ENCODE peak calls at places on chromosomes 3 and 15, in four cellular contexts. A is Peyer's patch, F is IMR-90, K is breast epithelium. V is an unnamed sample.
A peak's percentile ranks its signal among the peaks of the same experiment; 100 is the strongest.

GRCh38 chr3:11568503-11569155 is 75.1 kb downstream of the VGLL4 start:
- DNase-seq in A (no peak), F (peak; percentile 93), K (peak; percentile 80), V (peak; percentile 94)

GRCh38 chr3:51794202-51794601 is 15.2 kb upstream of the IQCF6 start:
- DNase-seq in A (no peak), F (no peak), K (no peak), V (no peak)

GRCh38 chr15:26516102-26516980 is 256.5 kb downstream of the GABRB3 start:
- DNase-seq in A (no peak), F (no peak), K (no peak), V (no peak)

GRCh38 chr3:125313060-125313635 is 62.0 kb downstream of the ZNF148 start:
- DNase-seq in A (no peak), F (peak; percentile 79), K (no peak), V (no peak)

GRCh38 chr15:70196314-70197291 is 98.9 kb upstream of the TLE3 start:
- DNase-seq in A (peak; percentile 59), F (peak; percentile 88), K (peak; percentile 98), V (no peak)

GRCh38 chr15:49124371-49124770 is 31.0 kb downstream of the COPS2 start:
- DNase-seq in A (no peak), F (peak; percentile 27), K (no peak), V (no peak)

GRCh38 chr3:165466856-165467255 is 270.7 kb upstream of the SLITRK3 start:
- DNase-seq in A (no peak), F (peak; percentile 68), K (no peak), V (no peak)

GRCh38 chr15:22895465-22896190 is 57.2 kb downstream of the NIPA2 start:
- DNase-seq in A (no peak), F (peak; percentile 34), K (no peak), V (no peak)

GRCh38 chr3:170033489-170033888 is 4.3 kb upstream of the GPR160 start:
- DNase-seq in A (no peak), F (no peak), K (no peak), V (no peak)

GRCh38 chr15:60551147-60551780 is 72.3 kb upstream of the ICE2 start:
- DNase-seq in A (no peak), F (no peak), K (no peak), V (no peak)

GRCh38 chr15:39786444-39787056 is 3.9 kb upstream of the FSIP1 start:
- DNase-seq in A (no peak), F (peak; percentile 75), K (no peak), V (no peak)

GRCh38 chr15:35058534-35059054 is 26.5 kb downstream of the NANOGP8 start:
- DNase-seq in A (no peak), F (no peak), K (no peak), V (no peak)

GRCh38 chr3:114011059-114011797 is 45.1 kb downstream of the CCDC191 start:
- DNase-seq in A (no peak), F (no peak), K (no peak), V (no peak)

GRCh38 chr15:49438970-49439631 is 16.1 kb downstream of the FGF7 start:
- DNase-seq in A (peak; percentile 16), F (no peak), K (no peak), V (peak; percentile 21)

GRCh38 chr3:98027084-98027445 is 8.1 kb downstream of the GABRR3 start:
- DNase-seq in A (no peak), F (no peak), K (no peak), V (no peak)

GRCh38 chr3:107198522-107199271 is 178.5 kb upstream of the CCDC54 start:
- DNase-seq in A (no peak), F (peak; percentile 50), K (no peak), V (no peak)

GRCh38 chr3:87624860-87625259 is 348.5 kb upstream of the POU1F1 start:
- DNase-seq in A (no peak), F (no peak), K (no peak), V (no peak)

GRCh38 chr3:131328739-131329138 is 52.8 kb upstream of the NUDT16 start:
- DNase-seq in A (no peak), F (no peak), K (no peak), V (no peak)

GRCh38 chr15:84684092-84684491 is 26.1 kb upstream of the NMB start:
- DNase-seq in A (no peak), F (peak; percentile 53), K (no peak), V (no peak)

GRCh38 chr3:59069838-59070237 is 20.0 kb upstream of the CFAP20DC start:
- DNase-seq in A (no peak), F (no peak), K (no peak), V (no peak)

GRCh38 chr15:99433757-99434211 is 132.0 kb upstream of the MEF2A start:
- DNase-seq in A (no peak), F (no peak), K (no peak), V (no peak)

GRCh38 chr3:56467108-56467507 is 1.2 kb downstream of the ERC2 start:
- DNase-seq in A (no peak), F (peak; percentile 43), K (peak; percentile 76), V (peak; percentile 87)

GRCh38 chr3:156472150-156472549 is 82.8 kb downstream of the SSR3 start:
- DNase-seq in A (no peak), F (no peak), K (no peak), V (no peak)

GRCh38 chr15:45088801-45089711 is 24.9 kb downstream of the DUOX2 start:
- DNase-seq in A (no peak), F (no peak), K (no peak), V (peak; percentile 69)

GRCh38 chr15:37094542-37095196 is 5.7 kb downstream of the MEIS2 start:
- DNase-seq in A (no peak), F (peak; percentile 31), K (no peak), V (peak; percentile 83)

GRCh38 chr15:70427120-70427519 is 329.4 kb upstream of the TLE3 start:
- DNase-seq in A (no peak), F (no peak), K (no peak), V (no peak)

GRCh38 chr3:124762612-124763011 is 32.4 kb downstream of the UMPS start:
- DNase-seq in A (no peak), F (no peak), K (no peak), V (no peak)

GRCh38 chr3:49029563-49029884 is 326 bp upstream of the IMPDH2 start:
- DNase-seq in A (no peak), F (no peak), K (no peak), V (no peak)

GRCh38 chr3:52830535-52831258 is at the start of gene ITIH4:
- DNase-seq in A (no peak), F (no peak), K (no peak), V (peak; percentile 27)

GRCh38 chr3:36993326-36994283 is at the start of gene MLH1:
- DNase-seq in A (peak; percentile 98), F (peak; percentile 100), K (peak; percentile 100), V (peak; percentile 100)

GRCh38 chr15:41878355-41878699 is 15.5 kb downstream of the SPTBN5 start:
- DNase-seq in A (no peak), F (no peak), K (no peak), V (no peak)

GRCh38 chr15:44798815-44799214 is 62.5 kb downstream of the TRIM69 start:
- DNase-seq in A (no peak), F (no peak), K (no peak), V (no peak)

GRCh38 chr3:27253831-27254230 is 115.4 kb downstream of the NEK10 start:
- DNase-seq in A (peak; percentile 17), F (peak; percentile 21), K (peak; percentile 90), V (peak; percentile 17)

GRCh38 chr3:112308151-112308911 is 14.3 kb upstream of the SLC9C1 start:
- DNase-seq in A (no peak), F (peak; percentile 81), K (no peak), V (no peak)

GRCh38 chr3:77207753-77208152 is 167.9 kb downstream of the ROBO2 start:
- DNase-seq in A (no peak), F (no peak), K (no peak), V (no peak)

DNA sequence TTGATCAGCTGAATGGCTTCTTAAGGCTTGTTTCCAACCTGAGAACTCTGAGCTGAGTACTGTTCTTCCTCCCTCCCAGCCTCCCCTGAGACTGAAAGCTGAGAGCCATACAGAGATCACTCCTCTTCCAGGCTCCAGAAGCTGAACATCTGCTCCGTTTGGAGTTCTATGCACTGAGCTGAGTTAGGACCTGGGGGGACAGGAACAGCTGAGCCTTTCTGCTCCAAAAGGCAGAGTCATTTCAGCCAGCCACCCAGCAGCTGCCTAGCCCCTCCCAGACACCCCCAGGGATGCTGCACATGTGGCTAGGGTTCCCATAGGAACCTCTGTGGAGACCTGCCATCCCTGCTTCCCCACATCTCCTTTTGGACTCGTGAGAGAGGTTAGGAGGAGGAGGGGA is 64.2 kb upstream of the GLCE start:
- DNase-seq in A (no peak), F (no peak), K (no peak), V (no peak)
- H3K27me3 ChIP-seq in A (no peaks in the 10 kb centered on the region), F (peaks cover 53% of the 10 kb centered on the region), K (no peaks in the 10 kb centered on the region), V (no peaks in the 10 kb centered on the region)

DNA sequence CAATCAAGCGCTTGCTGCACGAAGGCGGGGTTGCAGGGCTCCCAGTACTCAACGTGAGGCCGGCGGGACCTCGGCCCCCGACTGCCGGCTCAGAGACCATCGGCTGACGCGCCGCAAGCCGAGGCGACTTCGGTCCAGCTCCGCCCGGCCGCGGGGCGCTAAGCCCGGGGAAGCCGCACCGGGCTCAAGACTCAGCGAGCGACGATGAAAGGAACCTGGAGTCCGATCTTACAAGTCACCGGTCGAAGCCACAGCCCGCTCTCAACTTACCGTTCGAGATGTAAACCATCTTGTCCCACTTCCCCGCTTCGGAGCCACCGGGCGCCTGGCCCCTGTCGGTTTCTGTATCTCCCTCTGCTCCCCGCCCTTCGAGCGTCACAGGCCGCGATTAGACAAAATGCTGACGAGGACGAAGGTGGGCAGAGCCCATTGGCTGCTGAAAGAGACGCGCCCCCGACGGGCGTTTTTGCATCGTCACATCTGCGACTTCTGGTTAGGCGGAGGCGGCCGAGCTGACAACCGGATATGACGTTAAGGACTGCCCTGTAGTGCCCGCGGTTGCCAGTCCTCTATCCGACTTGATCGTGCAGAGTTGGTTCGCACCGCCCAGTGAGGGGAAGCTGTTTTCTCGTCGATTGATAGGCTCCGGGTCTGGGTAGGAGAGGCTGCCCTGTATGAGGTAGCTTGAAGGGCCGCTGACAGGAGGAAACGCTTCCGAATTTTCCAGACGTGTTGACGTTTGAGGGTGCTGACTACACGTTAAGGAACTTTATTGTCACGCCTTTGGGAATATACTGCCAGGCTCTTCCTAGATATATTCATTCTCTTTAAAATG is at the start of gene SELENOK:
- DNase-seq in A (peak; percentile 99), F (peak; percentile 99), K (peak; percentile 99), V (peak; percentile 100)
- TF ChIP-seq POLR2A in A (peak; percentile 98), F (peak; percentile 99), K (peak; percentile 89), V (peak; percentile 99)

GRCh38 chr15:96334017-96334704 is 3.7 kb downstream of the NR2F2 start:
- DNase-seq in A (no peak), F (no peak), K (no peak), V (peak; percentile 55)
- H3K4me3 ChIP-seq in A (peak overlapping the region; percentile 54), F (peak overlapping the region; percentile 84), K (peak overlapping the region; percentile 79), V (peak overlapping the region; percentile 91)

DNA sequence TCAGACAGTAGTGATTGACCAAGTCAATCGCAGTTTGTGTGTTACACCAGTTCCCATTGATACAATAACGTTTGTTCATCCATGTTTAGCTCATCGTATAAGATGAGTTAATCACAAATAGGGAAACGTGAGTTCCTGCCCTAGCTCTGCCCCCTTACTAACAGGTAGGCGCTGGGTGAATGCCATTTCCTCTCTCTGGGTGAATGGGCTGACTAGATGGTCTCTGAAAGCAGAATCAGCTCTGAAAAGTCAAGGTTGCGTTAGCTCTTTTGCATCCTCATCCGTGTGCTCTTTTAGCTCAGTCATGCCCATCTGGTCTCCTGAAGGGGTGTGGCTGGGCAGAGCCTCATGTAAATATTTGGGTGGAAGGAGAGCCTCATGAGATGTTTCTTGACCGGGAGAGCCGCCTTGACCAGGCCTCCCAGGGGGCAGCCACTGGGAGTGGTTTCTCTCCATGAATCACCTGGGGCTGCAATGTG is 108.2 kb upstream of the RASGRP1 start:
- DNase-seq in A (peak; percentile 59), F (no peak), K (no peak), V (no peak)
- H3K27me3 ChIP-seq in A (no peaks in the 10 kb centered on the region), F (peaks cover 56% of the 10 kb centered on the region), K (no peaks in the 10 kb centered on the region), V (no peaks in the 10 kb centered on the region)

GRCh38 chr3:158109804-158110657 is at the start of gene RSRC1:
- DNase-seq in A (peak; percentile 77), F (peak; percentile 89), K (peak; percentile 74), V (peak; percentile 84)
- TF ChIP-seq POLR2A in A (no peak), F (peak; percentile 50), K (no peak), V (peak; percentile 39)

V was measured in adrenal gland.